ENCODE peak calls at places on chromosomes 12 and 14, in eight cellular contexts. G is Peyer's patch, X is fibroblast of lung, B is hepatocyte, W is pancreas, E is cardiac muscle cell, K is lung, I is left lung. A is an unnamed sample.

GRCh38 chr12:106138646-106139421 is at the start of gene NUAK1:
- DNase-seq in G (no peak), X (peak), B (peak), W (peak), E (peak), K (peak), I (peak), A (peak)

GRCh38 chr14:23316300-23316699 is 5.0 kb upstream of the PABPN1 start:
- DNase-seq in G (no peak), X (no peak), B (no peak), W (no peak), E (no peak), K (no peak), I (no peak), A (no peak)

GRCh38 chr14:56585461-56586084 is 6.0 kb downstream of the TMEM260 start:
- DNase-seq in G (no peak), X (peak), B (no peak), W (no peak), E (no peak), K (no peak), I (no peak), A (no peak)

GRCh38 chr12:132449565-132450390 is 40.2 kb upstream of the FBRSL1 start:
- DNase-seq in G (peak), X (no peak), B (no peak), W (peak), E (no peak), K (no peak), I (peak), A (no peak)

GRCh38 chr12:113142173-113142885 is 6.8 kb upstream of the RASAL1 start:
- DNase-seq in G (peak), X (no peak), B (no peak), W (peak), E (no peak), K (no peak), I (no peak), A (peak)

GRCh38 chr12:46390304-46390703 is 17.7 kb upstream of the SLC38A2 start:
- DNase-seq in G (no peak), X (no peak), B (no peak), W (no peak), E (no peak), K (no peak), I (no peak), A (no peak)

GRCh38 chr12:26047401-26048226 is 77.2 kb downstream of the BHLHE41 start:
- DNase-seq in G (no peak), X (peak), B (no peak), W (no peak), E (no peak), K (no peak), I (no peak), A (no peak)

GRCh38 chr14:76752744-76753143 is 8.5 kb upstream of the VASH1 start:
- DNase-seq in G (no peak), X (no peak), B (no peak), W (peak), E (no peak), K (no peak), I (no peak), A (no peak)

GRCh38 chr12:4767181-4767580 is 47.0 kb downstream of the GALNT8 start:
- DNase-seq in G (no peak), X (no peak), B (no peak), W (no peak), E (no peak), K (no peak), I (no peak), A (no peak)

GRCh38 chr14:36383674-36384421 is 63.4 kb upstream of the MBIP start:
- DNase-seq in G (no peak), X (no peak), B (no peak), W (no peak), E (no peak), K (peak), I (no peak), A (no peak)

GRCh38 chr14:69483765-69484443 is 624 bp upstream of the PLEKHD1 start:
- DNase-seq in G (no peak), X (peak), B (peak), W (peak), E (peak), K (no peak), I (peak), A (no peak)

GRCh38 chr12:47048541-47048940 is 30.9 kb upstream of the PCED1B start:
- DNase-seq in G (no peak), X (no peak), B (no peak), W (no peak), E (no peak), K (no peak), I (no peak), A (no peak)

DNA sequence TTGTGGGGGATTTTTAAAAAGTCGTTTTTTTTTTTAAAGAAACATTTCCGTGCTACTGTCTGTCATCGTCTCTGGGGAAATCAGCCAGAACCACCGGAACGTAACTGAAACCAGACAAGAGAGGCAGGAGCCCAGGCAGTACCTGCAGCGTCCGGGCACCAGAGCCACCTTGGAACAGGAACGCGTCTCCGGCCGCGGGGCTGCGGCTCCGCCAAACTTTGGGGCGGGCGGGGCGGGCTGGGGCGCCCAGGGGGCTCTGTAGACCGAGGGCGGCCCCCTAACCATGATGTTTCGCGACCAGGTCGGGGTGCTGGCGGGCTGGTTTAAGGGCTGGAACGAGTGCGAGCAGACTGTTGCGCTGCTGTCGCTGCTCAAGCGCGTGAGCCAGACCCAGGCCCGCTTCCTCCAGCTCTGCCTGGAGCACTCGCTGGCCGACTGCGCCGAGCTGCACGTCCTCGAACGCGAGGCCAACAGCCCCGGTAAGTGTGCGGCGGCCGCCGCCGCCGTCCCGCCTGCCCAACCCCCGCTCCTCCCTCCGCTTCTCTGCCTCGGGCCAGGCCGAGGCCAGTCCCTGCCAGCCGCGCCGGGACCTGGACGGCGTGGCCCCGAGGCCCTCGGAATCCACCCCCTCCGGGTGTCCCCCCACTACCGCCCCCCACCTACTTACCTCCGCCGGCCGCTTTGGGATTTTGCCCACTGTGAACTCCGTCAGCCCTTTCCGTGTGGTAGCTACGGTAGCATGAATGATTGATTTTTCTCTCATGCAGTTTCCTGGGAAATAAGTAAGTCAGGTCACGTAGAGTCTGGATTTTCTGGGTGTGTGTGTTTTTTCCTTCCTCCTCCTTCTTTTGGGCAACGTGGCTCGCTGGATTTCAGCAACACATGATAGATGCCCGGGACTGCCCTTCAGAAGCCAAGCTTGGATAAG is 970 bp downstream of the SAMD4A start:
- DNase-seq in G (peak), X (peak), B (peak), W (peak), E (peak), K (peak), I (peak), A (peak)
- TF ChIP-seq CTCF in G (no peak), X (no peak), B (peak), W (no peak), E (no peak), K (no peak), I (no peak), A (no peak)

GRCh38 chr12:48824112-48824511 is 5.8 kb downstream of the CACNB3 start:
- DNase-seq in G (no peak), X (no peak), B (no peak), W (no peak), E (no peak), K (peak), I (peak), A (no peak)
- H3K27ac ChIP-seq in G (no peak), X (no peak), B (no peak), W (no peak), E (no peak), K (no peak), I (no peak), A (no peak)

DNA sequence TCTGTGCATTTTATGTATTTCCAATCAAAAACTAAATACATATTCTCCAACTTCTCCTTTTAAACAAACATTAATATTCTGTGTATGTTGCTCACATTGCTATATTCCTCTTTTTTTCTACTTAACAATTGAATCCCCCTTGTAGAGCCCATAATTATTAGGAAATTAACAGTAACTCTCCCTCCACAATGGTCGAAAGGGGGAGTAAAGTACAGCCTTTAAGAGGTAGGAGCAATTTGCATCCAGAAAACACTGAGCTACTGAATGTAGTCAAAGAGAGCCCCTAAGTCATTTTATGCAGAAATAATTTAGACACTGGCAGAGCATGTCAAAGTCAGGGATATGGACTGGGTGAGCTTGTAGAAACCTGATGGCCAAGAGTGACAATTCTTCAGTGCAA is 57.2 kb upstream of the SCN8A start:
- DNase-seq in G (no peak), X (peak), B (no peak), W (no peak), E (peak), K (no peak), I (no peak), A (no peak)
- TF ChIP-seq CTCF in G (no peak), X (peak), B (peak), W (no peak), E (peak), K (no peak), I (no peak), A (no peak)

GRCh38 chr12:93231938-93232337 is 145.8 kb upstream of the NUDT4 start:
- DNase-seq in G (no peak), X (no peak), B (no peak), W (no peak), E (no peak), K (no peak), I (no peak), A (no peak)
- H3K27ac ChIP-seq in G (no peak), X (no peak), B (no peak), W (no peak), E (no peak), K (no peak), I (no peak), A (no peak)

GRCh38 chr12:31959051-31959700 is at the start of gene RESF1:
- DNase-seq in G (peak), X (peak), B (peak), W (peak), E (peak), K (peak), I (peak), A (peak)

GRCh38 chr12:31958601-31959000 is 614 bp upstream of the RESF1 start:
- DNase-seq in G (no peak), X (no peak), B (no peak), W (no peak), E (no peak), K (no peak), I (no peak), A (no peak)

GRCh38 chr12:31961137-31961536 is 1.9 kb downstream of the RESF1 start:
- DNase-seq in G (peak), X (no peak), B (no peak), W (no peak), E (no peak), K (no peak), I (no peak), A (no peak)

GRCh38 chr12:31962076-31962475 is 2.9 kb downstream of the RESF1 start:
- DNase-seq in G (no peak), X (no peak), B (peak), W (no peak), E (peak), K (no peak), I (no peak), A (no peak)

DNA sequence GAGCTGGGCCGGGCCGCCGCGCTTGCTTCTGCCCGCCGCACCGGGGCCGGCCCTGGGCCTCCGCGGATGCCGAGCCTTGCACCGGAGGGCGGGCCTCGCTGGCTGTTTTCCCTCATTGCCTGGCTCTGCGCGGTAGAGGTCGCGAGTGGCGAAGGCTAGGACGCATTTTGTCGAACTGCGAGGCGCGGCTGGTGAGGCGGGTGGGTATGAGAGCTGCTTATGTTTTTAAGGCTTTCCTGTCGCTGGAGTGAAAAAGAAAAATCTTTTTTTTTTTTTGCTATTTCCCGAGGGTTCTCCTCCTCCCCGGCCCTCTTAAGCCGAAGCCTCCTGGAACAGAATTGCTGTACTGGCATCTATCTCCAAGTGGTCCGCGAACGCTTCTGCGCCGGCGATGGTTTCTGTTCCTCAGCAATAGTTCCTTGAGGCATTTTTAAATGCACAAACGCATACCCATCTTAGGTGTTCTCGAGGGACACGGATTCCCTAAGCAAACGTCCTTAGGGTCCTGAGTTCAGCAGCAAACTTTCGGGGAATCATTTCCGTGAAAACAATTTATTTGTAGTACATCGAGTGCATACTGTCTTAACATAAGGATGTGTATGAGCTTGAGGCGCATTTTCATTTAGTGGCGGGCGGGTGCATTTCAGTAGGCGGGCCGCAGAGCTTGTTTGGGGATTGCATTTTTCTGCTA is 631 bp downstream of the RESF1 start:
- DNase-seq in G (peak), X (peak), B (peak), W (peak), E (peak), K (peak), I (no peak), A (peak)
- TF ChIP-seq CTCF in G (peak), X (peak), B (peak), W (no peak), E (peak), K (no peak), I (no peak), A (peak)

DNA sequence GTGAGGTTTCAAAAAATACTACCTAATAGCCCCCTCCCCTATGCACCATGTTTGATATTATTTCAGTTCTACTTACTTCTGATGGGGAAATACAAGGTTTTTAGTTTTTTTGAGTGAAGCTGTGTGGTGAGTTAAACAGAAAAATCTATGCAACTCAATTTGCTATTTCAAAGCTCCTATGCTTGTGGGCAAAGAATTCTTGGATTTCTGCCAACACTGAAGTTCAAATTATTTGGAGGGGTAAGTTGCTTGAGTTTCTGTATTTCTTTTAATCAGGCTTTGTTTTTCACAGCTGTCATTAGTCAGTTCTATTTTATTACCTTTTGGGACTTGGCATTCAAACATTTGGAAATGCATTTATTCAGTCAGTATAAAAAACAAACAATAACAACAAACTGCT is 407.5 kb upstream of the MGAT4C start:
- DNase-seq in G (no peak), X (peak), B (no peak), W (no peak), E (peak), K (no peak), I (no peak), A (no peak)
- H3K27ac ChIP-seq in G (no peak), X (no peak), B (no peak), W (no peak), E (no peak), K (no peak), I (no peak), A (no peak)

DNA sequence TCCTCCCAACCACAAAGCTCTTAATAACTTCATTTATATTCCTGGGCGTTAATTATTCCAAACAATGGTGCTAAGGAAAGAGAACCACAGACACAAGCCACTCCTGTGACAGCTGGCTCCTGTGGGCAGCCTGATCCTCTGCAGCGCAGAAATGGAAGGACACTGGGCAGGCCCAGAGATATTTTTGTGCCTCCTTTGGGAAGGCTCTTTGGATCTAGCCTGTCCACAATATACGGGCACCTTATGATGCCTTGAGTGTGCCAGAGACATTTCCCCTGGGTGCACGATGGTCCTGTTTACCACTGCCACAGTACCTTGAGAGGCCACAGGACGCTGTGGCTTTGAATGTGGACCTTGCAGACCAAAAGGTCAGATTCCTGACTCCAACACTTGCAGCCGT is 2.1 kb downstream of the ASB2 start:
- DNase-seq in G (no peak), X (no peak), B (no peak), W (no peak), E (no peak), K (no peak), I (no peak), A (no peak)
- TF ChIP-seq CTCF in G (no peak), X (no peak), B (no peak), W (no peak), E (no peak), K (no peak), I (no peak), A (no peak)

GRCh38 chr14:85584481-85584880 is 54.5 kb downstream of the FLRT2 start:
- DNase-seq in G (no peak), X (no peak), B (no peak), W (no peak), E (no peak), K (no peak), I (no peak), A (no peak)
- H3K27ac ChIP-seq in G (no peak), X (no peak), B (no peak), W (no peak), E (no peak), K (no peak), I (no peak), A (no peak)

GRCh38 chr14:90368946-90369721 is 27.7 kb upstream of the CALM1 start:
- DNase-seq in G (no peak), X (peak), B (peak), W (no peak), E (no peak), K (no peak), I (no peak), A (no peak)
- TF ChIP-seq CTCF in G (peak), X (no peak), B (no peak), W (no peak), E (no peak), K (no peak), I (no peak), A (no peak)

A was measured in right lobe of liver.